ENCODE peak calls at places on chromosomes 4 and X, in seven cellular contexts. C is lower lobe of right lung, X is MM.1S, W is GM12865, H is transverse colon, J is upper lobe of right lung, E is nephron progenitor cell. P is an unnamed sample.

GRCh38 chrX:78092296-78092695 is 11.8 kb upstream of the PGK1 start:
- DNase-seq in C (no peak), X (peak; percentile 22), W (peak; percentile 55), H (no peak), J (no peak), E (peak; percentile 12), P (no peak)

GRCh38 chrX:13311560-13311959 is 8.3 kb downstream of the ATXN3L start:
- DNase-seq in C (no peak), X (no peak), W (no peak), H (no peak), J (no peak), E (no peak), P (no peak)

GRCh38 chr4:7771541-7772507 is 167.8 kb downstream of the AFAP1 start:
- DNase-seq in C (no peak), X (peak; percentile 64), W (peak; percentile 95), H (peak; percentile 66), J (peak; percentile 51), E (peak; percentile 46), P (no peak)

GRCh38 chrX:13937370-13938052 is 92.2 kb downstream of the GEMIN8 start:
- DNase-seq in C (no peak), X (no peak), W (no peak), H (no peak), J (no peak), E (no peak), P (no peak)

GRCh38 chr4:123603165-123603564 is 206.6 kb downstream of the SPRY1 start:
- DNase-seq in C (no peak), X (no peak), W (no peak), H (peak; percentile 68), J (no peak), E (no peak), P (no peak)

GRCh38 chr4:1415681-1415981 is 9.4 kb upstream of the NKX1-1 start:
- DNase-seq in C (no peak), X (no peak), W (no peak), H (no peak), J (no peak), E (no peak), P (no peak)

GRCh38 chr4:3311489-3312171 is 18.8 kb downstream of the RGS12 start:
- DNase-seq in C (no peak), X (no peak), W (no peak), H (peak; percentile 42), J (peak; percentile 38), E (no peak), P (no peak)

GRCh38 chr4:48403358-48403757 is 62.0 kb downstream of the SLAIN2 start:
- DNase-seq in C (no peak), X (no peak), W (no peak), H (no peak), J (no peak), E (no peak), P (no peak)

GRCh38 chrX:3299626-3300025 is 46.8 kb downstream of the MXRA5 start:
- DNase-seq in C (no peak), X (no peak), W (no peak), H (no peak), J (no peak), E (no peak), P (no peak)

GRCh38 chrX:141924293-141924692 is 20.6 kb downstream of the MAGEC1 start:
- DNase-seq in C (no peak), X (no peak), W (no peak), H (no peak), J (no peak), E (no peak), P (no peak)

GRCh38 chrX:41923925-41924693 is 755 bp upstream of the CASK start:
- DNase-seq in C (peak; percentile 41), X (peak; percentile 29), W (peak; percentile 45), H (peak; percentile 51), J (no peak), E (no peak), P (no peak)

GRCh38 chr4:175435437-175435836 is 376.6 kb downstream of the GPM6A start:
- DNase-seq in C (no peak), X (no peak), W (no peak), H (no peak), J (no peak), E (no peak), P (no peak)

GRCh38 chrX:74111245-74111644 is 192.7 kb upstream of the ZCCHC13 start:
- DNase-seq in C (no peak), X (no peak), W (no peak), H (no peak), J (no peak), E (no peak), P (no peak)

GRCh38 chrX:9635368-9635767 is 130.3 kb downstream of the GPR143 start:
- DNase-seq in C (no peak), X (no peak), W (no peak), H (no peak), J (no peak), E (no peak), P (no peak)

GRCh38 chr4:182917182-182918043 is at the start of gene DCTD:
- DNase-seq in C (peak; percentile 88), X (peak; percentile 93), W (peak; percentile 95), H (peak; percentile 83), J (peak; percentile 94), E (peak; percentile 86), P (peak; percentile 62)

GRCh38 chrX:117840645-117841044 is 276.0 kb downstream of the KLHL13 start:
- DNase-seq in C (no peak), X (no peak), W (peak; percentile 28), H (no peak), J (no peak), E (no peak), P (no peak)

GRCh38 chr4:73653695-73654106 is 33.5 kb upstream of the RASSF6 start:
- DNase-seq in C (peak; percentile 52), X (peak; percentile 85), W (peak; percentile 65), H (peak; percentile 33), J (no peak), E (no peak), P (peak; percentile 8)

GRCh38 chr4:45662996-45663395 is 460.9 kb downstream of the GABRG1 start:
- DNase-seq in C (peak; percentile 45), X (no peak), W (no peak), H (peak; percentile 69), J (no peak), E (no peak), P (no peak)

GRCh38 chr4:48228887-48229462 is 40.7 kb downstream of the TEC start:
- DNase-seq in C (no peak), X (no peak), W (no peak), H (no peak), J (no peak), E (no peak), P (no peak)

GRCh38 chrX:18146954-18147353 is 73.7 kb downstream of the BEND2 start:
- DNase-seq in C (no peak), X (no peak), W (peak; percentile 10), H (no peak), J (no peak), E (peak; percentile 60), P (peak; percentile 18)

GRCh38 chr4:187256897-187257296 is 533.2 kb upstream of the FAT1 start:
- DNase-seq in C (no peak), X (no peak), W (no peak), H (no peak), J (no peak), E (no peak), P (no peak)

GRCh38 chr4:19809989-19810388 is 441.7 kb upstream of the SLIT2 start:
- DNase-seq in C (no peak), X (no peak), W (no peak), H (no peak), J (no peak), E (no peak), P (no peak)

GRCh38 chr4:177442623-177443155 is 452 bp upstream of the AGA start:
- DNase-seq in C (no peak), X (peak; percentile 10), W (peak; percentile 59), H (no peak), J (no peak), E (no peak), P (no peak)

GRCh38 chr4:162154862-162155540 is 8.8 kb downstream of the FSTL5 start:
- DNase-seq in C (no peak), X (no peak), W (no peak), H (no peak), J (no peak), E (no peak), P (no peak)

GRCh38 chr4:162162672-162163071 is 1.1 kb downstream of the FSTL5 start:
- DNase-seq in C (no peak), X (no peak), W (no peak), H (no peak), J (no peak), E (no peak), P (no peak)

DNA sequence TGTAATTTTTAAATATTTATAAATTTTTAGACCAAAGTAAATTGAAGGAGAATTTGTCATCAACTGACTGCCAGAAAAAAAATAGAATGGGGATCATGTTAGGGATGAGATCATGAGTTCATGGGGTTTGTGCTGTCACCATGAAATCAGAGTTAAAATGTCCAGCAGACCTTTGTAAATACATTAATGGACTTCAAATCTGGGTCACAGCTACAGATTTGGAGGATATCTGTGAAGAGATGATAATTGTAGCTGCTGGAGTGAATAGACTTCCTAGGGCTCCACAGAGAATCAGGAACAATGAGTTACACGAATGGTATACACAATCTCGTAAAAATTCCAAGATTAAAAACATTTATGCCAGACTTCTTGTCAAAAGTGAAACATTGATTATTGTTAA is 6.6 kb downstream of the FSTL5 start:
- DNase-seq in C (no peak), X (no peak), W (no peak), H (no peak), J (no peak), E (no peak), P (no peak)
- TF ChIP-seq CTCF in C (no peak), X (no peak), W (no peak), H (no peak), J (no peak), E (no peak), P (no peak)

GRCh38 chrX:121000589-121000988 is 15.0 kb upstream of the CT47A1 start:
- DNase-seq in C (no peak), X (peak; percentile 34), W (peak; percentile 37), H (no peak), J (no peak), E (no peak), P (no peak)
- TF ChIP-seq CTCF in C (no peak), X (peak; percentile 33), W (peak; percentile 15), H (no peak), J (peak; percentile 14), E (peak; percentile 19), P (peak; percentile 56)

GRCh38 chr4:42654606-42655005 is 2.3 kb downstream of the ATP8A1 start:
- DNase-seq in C (no peak), X (no peak), W (peak; percentile 59), H (no peak), J (no peak), E (no peak), P (no peak)
- TF ChIP-seq CTCF in C (no peak), X (no peak), W (no peak), H (no peak), J (no peak), E (no peak), P (no peak)

DNA sequence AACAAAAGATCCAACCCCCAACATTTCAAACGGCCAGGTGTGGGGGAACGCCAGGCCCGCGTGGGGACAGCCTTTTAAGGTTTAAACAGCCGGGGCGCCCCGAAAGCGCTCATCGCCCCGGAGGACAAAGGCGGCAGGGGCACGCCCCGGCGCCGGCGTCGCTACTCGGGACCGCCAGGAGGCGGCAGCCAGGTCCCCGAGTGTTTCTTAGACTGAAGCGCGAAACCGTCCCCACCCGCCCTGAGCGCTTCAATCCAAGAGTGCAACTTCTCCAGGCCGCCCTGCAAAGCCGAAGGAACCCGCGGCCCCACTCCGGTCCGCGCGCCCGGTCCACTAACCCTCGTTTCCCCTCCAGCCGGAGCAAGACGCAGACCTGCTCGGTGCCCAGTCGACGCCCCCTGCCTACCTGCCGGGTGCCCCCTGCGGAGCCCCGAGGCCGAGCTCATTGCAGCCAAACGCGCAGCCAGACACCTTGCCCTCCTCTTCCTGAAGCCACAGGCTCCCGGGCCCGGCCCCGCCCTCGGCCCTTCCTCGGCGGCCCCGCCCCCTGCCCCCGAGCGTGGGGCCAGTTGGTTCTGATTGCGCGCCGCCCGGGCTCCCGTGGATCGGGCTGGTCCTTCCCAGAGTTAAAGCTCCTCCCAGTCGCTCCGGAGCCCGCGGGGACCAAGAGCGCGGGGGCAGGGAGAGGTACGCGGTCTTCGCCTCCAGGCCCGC is at the start of gene CASP6:
- DNase-seq in C (peak; percentile 94), X (peak; percentile 84), W (peak; percentile 73), H (peak; percentile 93), J (peak; percentile 95), E (peak; percentile 83), P (peak; percentile 71)
- TF ChIP-seq CTCF in C (peak; percentile 79), X (peak; percentile 59), W (peak; percentile 74), H (peak; percentile 81), J (peak; percentile 75), E (peak; percentile 62), P (peak; percentile 81)

P was measured in neural crest cell.